ENCODE peak calls at places on chromosomes 5 and 9, in six cellular contexts. M, B, L, P, H and N are unnamed samples.
A peak's percentile ranks its signal among the peaks of the same experiment; 100 is the strongest.

GRCh38 chr5:13831236-13831810 is 113.2 kb downstream of the DNAH5 start:
- DNase-seq in P (peak; percentile 3), B (no peak), L (peak; percentile 29), H (no peak), M (no peak), N (no peak)

GRCh38 chr5:63131618-63132285 is 553.1 kb downstream of the LRRC70 start:
- DNase-seq in M (no peak), P (peak; percentile 63), H (no peak), B (no peak), L (no peak), N (no peak)

GRCh38 chr5:146662229-146662628 is 146.2 kb upstream of the GPR151 start:
- DNase-seq in L (no peak), B (no peak), H (no peak), M (no peak), P (no peak), N (peak; percentile 37)

GRCh38 chr5:93006915-93007314 is 574.1 kb downstream of the NR2F1-AS1 start:
- DNase-seq in B (no peak), P (no peak), M (no peak), H (no peak), L (no peak), N (no peak)

GRCh38 chr5:128446-128845 is 36.5 kb downstream of the PLEKHG4B start:
- DNase-seq in B (no peak), H (no peak), M (no peak), P (no peak), L (no peak), N (no peak)

GRCh38 chr9:693460-694390 is 147.8 kb upstream of the DMRT1 start:
- DNase-seq in L (peak; percentile 57), H (no peak), M (no peak), B (no peak), P (peak; percentile 80), N (no peak)

GRCh38 chr5:1765141-1765879 is 34.3 kb downstream of the MRPL36 start:
- DNase-seq in M (no peak), L (no peak), H (no peak), P (peak; percentile 6), B (no peak), N (no peak)

GRCh38 chr5:173866249-173867172 is 21.6 kb upstream of the CPEB4 start:
- DNase-seq in H (no peak), P (no peak), M (no peak), B (no peak), L (no peak), N (no peak)

GRCh38 chr9:71795097-71795807 is 26.9 kb upstream of the CEMIP2 start:
- DNase-seq in M (no peak), L (no peak), P (no peak), B (no peak), H (no peak), N (peak; percentile 92)

GRCh38 chr9:10094563-10094962 is 518.2 kb downstream of the PTPRD start:
- DNase-seq in M (no peak), B (no peak), L (no peak), H (no peak), P (no peak), N (no peak)

GRCh38 chr5:168818586-168818985 is 239.4 kb upstream of the PANK3 start:
- DNase-seq in H (no peak), M (no peak), L (no peak), B (no peak), P (no peak), N (no peak)

GRCh38 chr9:129712595-129713524 is 40.0 kb downstream of the PTGES start:
- DNase-seq in L (peak; percentile 41), M (no peak), H (peak; percentile 73), P (no peak), B (no peak), N (no peak)

GRCh38 chr9:78612089-78612488 is 315.2 kb downstream of the PSAT1 start:
- DNase-seq in H (no peak), B (no peak), P (no peak), L (no peak), M (no peak), N (no peak)

GRCh38 chr5:1152771-1153282 is 41.0 kb upstream of the SLC12A7 start:
- DNase-seq in B (no peak), M (no peak), L (no peak), P (no peak), H (no peak), N (no peak)

GRCh38 chr5:9869616-9870288 is 239.6 kb upstream of the TAS2R1 start:
- DNase-seq in M (no peak), B (no peak), P (peak; percentile 34), L (peak; percentile 61), H (no peak), N (no peak)

GRCh38 chr5:147517383-147517782 is 7.5 kb upstream of the DPYSL3 start:
- DNase-seq in L (no peak), B (no peak), P (no peak), H (no peak), M (no peak), N (no peak)

GRCh38 chr5:172762214-172763119 is 8.5 kb downstream of the DUSP1 start:
- DNase-seq in B (no peak), M (no peak), P (no peak), L (no peak), H (no peak), N (no peak)

GRCh38 chr5:169873642-169874041 is 106.7 kb downstream of the INSYN2B start:
- DNase-seq in H (no peak), P (peak; percentile 68), M (no peak), B (no peak), L (no peak), N (no peak)

GRCh38 chr9:96383165-96383939 is at the start of gene SLC35D2:
- DNase-seq in L (no peak), B (peak; percentile 40), M (peak; percentile 4), P (no peak), H (peak; percentile 77), N (no peak)

GRCh38 chr5:133967124-133967523 is 1.3 kb downstream of the C5orf15 start:
- DNase-seq in L (no peak), M (no peak), P (no peak), H (no peak), B (no peak), N (no peak)

GRCh38 chr9:117783828-117784227 is 79.6 kb downstream of the TLR4 start:
- DNase-seq in L (no peak), H (no peak), P (no peak), B (no peak), M (peak; percentile 22), N (peak; percentile 35)

GRCh38 chr5:68565427-68565826 is 349.9 kb downstream of the PIK3R1 start:
- DNase-seq in P (no peak), H (no peak), B (no peak), M (no peak), L (no peak), N (no peak)

GRCh38 chr5:149005077-149005892 is 57.6 kb downstream of the SH3TC2 start:
- DNase-seq in B (no peak), P (no peak), L (no peak), H (no peak), M (no peak), N (no peak)

GRCh38 chr5:125154321-125154811 is 407.9 kb upstream of the ZNF608 start:
- DNase-seq in B (no peak), P (no peak), L (no peak), M (no peak), H (no peak), N (no peak)

GRCh38 chr9:103364753-103365152 is 369.6 kb downstream of the CYLC2 start:
- DNase-seq in P (peak; percentile 93), B (no peak), M (no peak), L (no peak), H (no peak), N (no peak)

GRCh38 chr9:32395483-32396216 is 11.2 kb downstream of the ACO1 start:
- DNase-seq in M (no peak), L (peak; percentile 83), H (no peak), B (peak; percentile 51), P (peak; percentile 77), N (no peak)

GRCh38 chr9:136107155-136107952 is 11.3 kb downstream of the TMEM250 start:
- DNase-seq in P (no peak), H (no peak), B (no peak), M (peak; percentile 39), L (no peak), N (peak; percentile 68)

GRCh38 chr9:137319976-137320551 is 18.0 kb upstream of the NRARP start:
- DNase-seq in B (no peak), L (no peak), M (no peak), H (peak; percentile 68), P (no peak), N (no peak)

GRCh38 chr5:175614223-175614622 is 43.6 kb upstream of the HRH2 start:
- DNase-seq in H (no peak), P (no peak), L (no peak), B (no peak), M (no peak), N (no peak)

GRCh38 chr5:138831703-138832102 is 43.4 kb downstream of the LRRTM2 start:
- DNase-seq in M (no peak), P (no peak), B (no peak), H (no peak), L (no peak), N (no peak)
- H3K4me3 ChIP-seq in M (no peak overlapping the region), P (no peak overlapping the region), B (no peak overlapping the region), H (no peak overlapping the region), L (no peak overlapping the region), N (no peak overlapping the region)

GRCh38 chr5:56585973-56586740 is 229.2 kb upstream of the MAP3K1 start:
- DNase-seq in M (no peak), H (no peak), P (no peak), B (peak; percentile 38), L (no peak), N (peak; percentile 65)
- H3K4me3 ChIP-seq in M (no peak overlapping the region), H (peak overlapping the region; percentile 54), P (no peak overlapping the region), B (no peak overlapping the region), L (peak overlapping the region; percentile 20), N (peak overlapping the region; percentile 18)

DNA sequence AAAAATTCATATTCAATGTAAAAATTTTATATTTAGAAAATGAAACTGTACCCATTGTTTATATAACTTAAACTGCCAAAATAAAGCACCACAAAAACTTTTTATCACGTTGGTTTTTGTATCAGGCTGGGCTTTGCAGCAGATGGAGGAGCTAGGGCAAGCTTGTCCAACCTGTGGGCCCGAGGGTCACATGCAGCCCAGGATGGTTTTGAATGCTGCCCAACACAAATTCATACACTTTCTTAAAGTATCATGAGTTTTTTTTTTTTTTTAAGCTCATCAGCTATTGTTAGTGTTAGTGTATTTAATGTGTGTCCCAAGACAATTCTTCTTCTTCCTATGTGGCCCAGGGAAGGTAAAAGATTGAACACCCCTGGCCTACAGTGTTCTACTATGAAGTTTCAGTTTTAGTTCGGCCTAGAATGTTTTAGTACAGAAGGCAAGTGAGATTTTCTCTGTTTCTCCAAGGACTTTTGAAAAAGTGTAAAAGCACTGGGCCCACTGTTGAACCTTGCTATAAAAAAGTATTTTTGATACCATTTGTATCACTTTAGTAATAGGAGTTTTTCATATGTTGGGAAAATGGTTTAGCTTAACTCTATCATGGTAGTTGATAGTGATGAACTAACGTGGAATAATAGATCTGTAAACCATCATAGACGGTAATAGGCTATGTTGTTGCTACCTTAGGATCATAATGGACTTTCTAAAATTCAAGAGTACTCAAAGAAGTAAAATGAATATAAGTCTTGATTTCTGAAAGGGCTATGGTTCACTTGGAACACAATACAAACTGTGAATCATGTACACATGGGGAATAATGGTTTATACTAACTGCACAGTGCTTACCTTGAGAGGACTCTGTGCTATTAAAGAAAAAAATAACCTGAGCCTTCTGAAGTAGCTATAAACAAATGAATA is 2.9 kb downstream of the CDKN2A start:
- DNase-seq in M (no peak), L (no peak), B (no peak), H (no peak), P (no peak), N (no peak)
- H3K4me3 ChIP-seq in M (no peak overlapping the region), L (peak overlapping the region; percentile 34), B (no peak overlapping the region), H (no peak overlapping the region), P (no peak overlapping the region), N (no peak overlapping the region)

GRCh38 chr9:15307523-15307841 is 466 bp upstream of the TTC39B start:
- DNase-seq in L (no peak), M (no peak), H (no peak), B (no peak), P (no peak), N (no peak)
- H3K4me3 ChIP-seq in L (peak overlapping the region; percentile 61), M (peak overlapping the region; percentile 95), H (peak overlapping the region; percentile 96), B (peak overlapping the region; percentile 81), P (peak overlapping the region; percentile 85), N (peak overlapping the region; percentile 81)

GRCh38 chr5:157528036-157528632 is 47.4 kb downstream of the ADAM19 start:
- DNase-seq in P (no peak), H (no peak), M (no peak), L (no peak), B (no peak), N (no peak)
- H3K4me3 ChIP-seq in P (no peak overlapping the region), H (no peak overlapping the region), M (no peak overlapping the region), L (no peak overlapping the region), B (no peak overlapping the region), N (no peak overlapping the region)